ENCODE peak calls at places on chromosomes 4 and X, in eight cellular contexts. C is fibroblast of lung, Z is Panc1, Y is body of pancreas, Q is NB4, U is cardiac muscle cell, W is GM23338, K is epithelial cell of proximal tubule. B is an unnamed sample.

GRCh38 chr4:88308587-88308986 is 24.2 kb upstream of the PPM1K start:
- DNase-seq in C (no peak), Z (no peak), Y (no peak), Q (no peak), U (no peak), W (no peak), K (no peak), B (no peak)

GRCh38 chr4:95155759-95156451 is 392.9 kb downstream of the UNC5C start:
- DNase-seq in C (peak), Z (no peak), Y (no peak), Q (peak), U (peak), W (peak), K (no peak), B (peak)

GRCh38 chr4:142293536-142293935 is 552.6 kb downstream of the INPP4B start:
- DNase-seq in C (peak), Z (no peak), Y (no peak), Q (no peak), U (peak), W (no peak), K (no peak), B (no peak)

GRCh38 chr4:111268769-111269414 is 646.0 kb upstream of the PITX2 start:
- DNase-seq in C (peak), Z (no peak), Y (no peak), Q (no peak), U (peak), W (no peak), K (no peak), B (peak)

GRCh38 chrX:46198858-46199257 is 346.4 kb downstream of the ZNF674 start:
- DNase-seq in C (no peak), Z (no peak), Y (no peak), Q (no peak), U (no peak), W (no peak), K (no peak), B (no peak)

GRCh38 chr4:177855543-177856197 is 413.4 kb upstream of the AGA start:
- DNase-seq in C (no peak), Z (no peak), Y (no peak), Q (no peak), U (no peak), W (peak), K (no peak), B (no peak)

GRCh38 chr4:126583509-126583908 is 1049.2 kb upstream of the INTU start:
- DNase-seq in C (peak), Z (no peak), Y (no peak), Q (peak), U (peak), W (peak), K (no peak), B (peak)

GRCh38 chr4:71241467-71242401 is 97.1 kb upstream of the SLC4A4 start:
- DNase-seq in C (no peak), Z (no peak), Y (peak), Q (no peak), U (no peak), W (no peak), K (no peak), B (no peak)

GRCh38 chrX:101287402-101287801 is 3.7 kb downstream of the TAF7L start:
- DNase-seq in C (peak), Z (peak), Y (no peak), Q (peak), U (peak), W (peak), K (no peak), B (peak)

GRCh38 chr4:166816901-166817300 is 417.4 kb downstream of the SPOCK3 start:
- DNase-seq in C (peak), Z (peak), Y (no peak), Q (no peak), U (peak), W (no peak), K (no peak), B (no peak)

GRCh38 chr4:53640576-53641459 is 49.5 kb upstream of the LNX1 start:
- DNase-seq in C (no peak), Z (no peak), Y (peak), Q (no peak), U (peak), W (no peak), K (no peak), B (peak)

GRCh38 chr4:86307432-86307831 is 52.4 kb downstream of the MAPK10 start:
- DNase-seq in C (peak), Z (no peak), Y (no peak), Q (no peak), U (peak), W (no peak), K (no peak), B (no peak)

GRCh38 chr4:74365761-74366160 is 816 bp downstream of the EREG start:
- DNase-seq in C (peak), Z (no peak), Y (peak), Q (no peak), U (peak), W (peak), K (no peak), B (no peak)

GRCh38 chrX:152844256-152844655 is 13.4 kb downstream of the NSDHL start:
- DNase-seq in C (no peak), Z (no peak), Y (no peak), Q (no peak), U (no peak), W (no peak), K (no peak), B (no peak)

GRCh38 chrX:17697191-17697590 is 40.1 kb upstream of the SCML1 start:
- DNase-seq in C (no peak), Z (no peak), Y (no peak), Q (peak), U (peak), W (no peak), K (no peak), B (no peak)

GRCh38 chr4:186201535-186202230 is 10.3 kb downstream of the CYP4V2 start:
- DNase-seq in C (no peak), Z (peak), Y (peak), Q (peak), U (peak), W (peak), K (no peak), B (peak)

GRCh38 chrX:153728095-153728494 is 3.4 kb downstream of the ABCD1 start:
- DNase-seq in C (no peak), Z (no peak), Y (no peak), Q (no peak), U (no peak), W (peak), K (no peak), B (no peak)

DNA sequence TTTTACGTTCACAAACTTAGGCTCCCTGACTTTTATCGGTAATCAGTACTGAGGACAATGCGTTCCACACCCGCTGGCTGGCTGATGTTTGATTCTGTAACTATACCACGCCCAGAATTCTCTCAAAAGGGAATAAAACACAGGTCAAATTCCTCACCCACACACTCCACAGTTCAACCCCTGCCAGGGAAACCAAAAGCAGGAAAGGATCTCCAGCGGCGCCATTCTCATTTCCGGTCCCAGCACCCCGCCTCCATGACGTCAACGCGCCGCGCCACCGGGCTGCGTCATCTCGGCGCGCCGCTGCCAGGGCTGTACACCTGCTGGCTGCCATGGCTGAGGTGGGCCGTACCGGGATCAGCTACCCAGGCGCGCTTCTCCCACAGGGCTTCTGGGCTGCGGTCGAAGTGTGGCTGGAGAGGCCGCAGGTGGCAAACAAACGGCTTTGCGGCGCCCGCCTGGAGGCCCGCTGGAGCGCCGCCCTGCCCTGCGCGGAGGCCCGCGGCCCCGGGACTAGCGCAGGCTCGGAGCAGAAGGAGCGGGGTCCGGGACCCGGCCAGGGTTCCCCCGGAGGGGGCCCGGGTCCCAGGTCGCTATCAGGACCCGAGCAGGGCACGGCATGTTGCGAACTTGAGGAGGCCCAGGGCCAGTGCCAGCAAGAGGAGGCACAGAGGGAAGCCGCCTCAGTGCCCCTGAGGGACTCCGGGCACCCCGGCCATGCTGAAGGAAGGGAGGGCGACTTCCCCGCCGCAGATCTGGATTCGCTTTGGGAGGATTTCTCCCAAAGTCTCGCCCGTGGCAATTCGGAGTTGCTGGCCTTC is at the start of the genes ACOX3 and TRMT44:
- DNase-seq in C (peak), Z (no peak), Y (peak), Q (peak), U (peak), W (peak), K (peak), B (peak)
- TF ChIP-seq CTCF in C (no peak), Z (no peak), Y (peak), Q (no peak), U (no peak), W (no peak), K (no peak), B (no peak)

GRCh38 chrX:16587776-16588175 is 62.2 kb upstream of the S100G start:
- DNase-seq in C (peak), Z (no peak), Y (no peak), Q (no peak), U (no peak), W (no peak), K (no peak), B (no peak)
- H3K4me3 ChIP-seq in C (no peak), Z (no peak), Y (no peak), Q (no peak), U (no peak), W (no peak), K (no peak), B (no peak)

DNA sequence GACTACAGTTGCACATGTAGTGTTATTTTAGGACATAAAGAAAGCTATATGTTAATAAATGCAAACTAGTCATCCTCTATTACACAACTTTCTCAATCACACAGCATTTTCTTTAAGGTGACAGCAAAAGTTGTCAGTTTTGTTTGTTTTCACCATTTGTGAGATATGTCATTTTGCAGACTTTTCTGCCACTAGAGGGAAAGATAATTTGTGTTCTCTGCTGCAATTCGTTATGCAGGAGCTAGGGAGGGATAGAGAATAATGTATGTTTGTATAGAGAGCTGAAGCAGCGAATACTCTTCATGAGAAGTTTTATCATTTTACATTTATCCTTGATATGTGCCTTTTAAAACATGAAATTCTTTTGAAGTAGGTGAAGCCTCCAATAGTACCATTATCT is 670.6 kb upstream of the ATOH1 start:
- DNase-seq in C (no peak), Z (no peak), Y (no peak), Q (peak), U (no peak), W (peak), K (no peak), B (no peak)
- TF ChIP-seq CTCF in C (peak), Z (no peak), Y (no peak), Q (no peak), U (no peak), W (peak), K (peak), B (peak)

DNA sequence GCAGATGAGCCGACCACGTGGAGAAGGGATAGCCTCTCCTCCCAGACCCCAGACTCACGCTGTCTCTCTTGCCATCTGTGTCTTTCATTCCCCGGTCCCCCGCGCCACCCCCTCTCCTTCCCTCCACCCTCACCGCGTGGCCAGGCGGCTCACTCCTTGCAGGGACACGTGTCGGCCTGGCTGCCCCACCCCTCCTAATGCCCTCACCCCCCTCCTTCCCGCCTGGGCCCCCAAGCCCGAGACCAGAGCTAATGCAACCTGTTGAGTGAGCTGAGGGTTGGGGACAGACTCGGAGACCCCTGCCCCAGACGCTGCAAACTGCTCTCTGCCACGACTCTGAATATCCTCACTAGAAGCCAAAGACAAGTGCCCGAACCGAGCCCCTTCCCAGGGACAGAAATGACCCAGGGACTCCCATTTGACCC is 1.8 kb downstream of the SLC38A5 start:
- DNase-seq in C (no peak), Z (no peak), Y (peak), Q (peak), U (no peak), W (peak), K (no peak), B (peak)
- H3K4me3 ChIP-seq in C (peak), Z (no peak), Y (no peak), Q (peak), U (no peak), W (peak), K (peak), B (peak)

DNA sequence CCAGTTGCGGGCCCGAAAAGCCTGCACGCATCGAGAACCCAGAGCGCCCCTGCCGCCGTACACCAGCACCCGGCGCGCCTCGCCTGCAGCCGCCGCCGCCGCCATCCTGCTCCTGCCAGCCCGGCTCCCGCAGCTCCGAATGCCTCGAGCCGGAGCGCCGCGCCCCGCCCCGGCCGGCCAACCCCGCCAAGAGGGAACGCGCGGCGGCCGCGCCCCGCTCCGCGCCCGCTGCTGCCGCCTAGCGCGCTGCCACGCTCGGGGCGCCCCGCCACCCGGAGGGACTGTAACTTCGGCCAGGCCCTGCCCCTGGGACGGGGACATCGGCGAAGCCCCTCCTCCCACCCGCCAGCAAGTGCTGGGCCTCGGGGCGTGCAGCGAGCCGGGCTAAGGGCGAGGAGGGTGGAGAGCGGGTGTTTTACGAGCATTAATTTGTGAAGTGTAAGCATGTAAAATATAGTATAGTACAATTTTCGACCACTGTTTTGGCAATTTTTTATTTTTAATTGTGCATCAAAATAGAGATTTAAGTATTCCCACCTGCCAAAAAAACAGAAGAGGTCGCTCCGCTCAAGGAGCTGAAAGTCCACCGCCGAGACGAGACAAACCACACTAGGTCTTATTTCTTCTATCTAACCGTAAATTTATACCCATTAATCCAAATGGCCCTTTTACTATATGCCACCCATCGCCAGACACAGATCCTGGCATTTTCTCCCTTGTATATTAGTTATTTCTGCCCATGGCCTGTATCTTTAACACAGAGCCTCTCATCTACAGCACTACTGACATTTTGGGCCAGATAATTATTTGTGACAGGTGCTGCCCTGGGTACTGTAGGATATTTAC is at the start of gene QDPR:
- DNase-seq in C (peak), Z (peak), Y (peak), Q (peak), U (peak), W (peak), K (no peak), B (peak)
- TF ChIP-seq CTCF in C (peak), Z (peak), Y (peak), Q (no peak), U (peak), W (peak), K (peak), B (peak)

GRCh38 chr4:119142837-119143236 is 7.2 kb downstream of the MYOZ2 start:
- DNase-seq in C (no peak), Z (no peak), Y (no peak), Q (no peak), U (no peak), W (no peak), K (no peak), B (no peak)

GRCh38 chr4:119136541-119136940 is 909 bp downstream of the MYOZ2 start:
- DNase-seq in C (no peak), Z (no peak), Y (no peak), Q (no peak), U (peak), W (peak), K (no peak), B (no peak)

GRCh38 chr4:119138046-119138445 is 2.4 kb downstream of the MYOZ2 start:
- DNase-seq in C (peak), Z (no peak), Y (no peak), Q (no peak), U (peak), W (peak), K (no peak), B (no peak)

GRCh38 chr4:119139822-119140252 is 4.2 kb downstream of the MYOZ2 start:
- DNase-seq in C (no peak), Z (no peak), Y (no peak), Q (peak), U (no peak), W (no peak), K (no peak), B (peak)

DNA sequence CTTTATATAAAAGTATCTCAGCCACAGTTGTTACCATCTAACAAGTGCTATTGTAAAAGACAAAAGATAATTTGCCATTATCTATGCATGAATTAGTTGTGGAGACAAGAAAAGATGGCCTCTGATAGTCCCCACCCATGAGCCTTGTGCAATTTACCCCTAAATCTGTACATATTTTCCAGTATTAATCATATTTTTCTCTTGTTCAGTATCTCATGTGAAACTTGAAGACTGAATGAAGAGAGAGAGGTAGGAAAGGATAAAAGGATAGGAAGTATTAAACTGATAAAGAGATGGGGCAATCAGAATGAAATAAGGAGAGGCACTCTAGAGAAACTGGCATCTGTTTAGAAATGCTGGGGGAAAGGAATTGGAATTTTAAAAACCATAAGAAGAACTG is 3.7 kb downstream of the MYOZ2 start:
- DNase-seq in C (peak), Z (no peak), Y (no peak), Q (no peak), U (peak), W (no peak), K (no peak), B (no peak)
- H3K4me3 ChIP-seq in C (no peak), Z (no peak), Y (no peak), Q (no peak), U (no peak), W (no peak), K (no peak), B (no peak)

DNA sequence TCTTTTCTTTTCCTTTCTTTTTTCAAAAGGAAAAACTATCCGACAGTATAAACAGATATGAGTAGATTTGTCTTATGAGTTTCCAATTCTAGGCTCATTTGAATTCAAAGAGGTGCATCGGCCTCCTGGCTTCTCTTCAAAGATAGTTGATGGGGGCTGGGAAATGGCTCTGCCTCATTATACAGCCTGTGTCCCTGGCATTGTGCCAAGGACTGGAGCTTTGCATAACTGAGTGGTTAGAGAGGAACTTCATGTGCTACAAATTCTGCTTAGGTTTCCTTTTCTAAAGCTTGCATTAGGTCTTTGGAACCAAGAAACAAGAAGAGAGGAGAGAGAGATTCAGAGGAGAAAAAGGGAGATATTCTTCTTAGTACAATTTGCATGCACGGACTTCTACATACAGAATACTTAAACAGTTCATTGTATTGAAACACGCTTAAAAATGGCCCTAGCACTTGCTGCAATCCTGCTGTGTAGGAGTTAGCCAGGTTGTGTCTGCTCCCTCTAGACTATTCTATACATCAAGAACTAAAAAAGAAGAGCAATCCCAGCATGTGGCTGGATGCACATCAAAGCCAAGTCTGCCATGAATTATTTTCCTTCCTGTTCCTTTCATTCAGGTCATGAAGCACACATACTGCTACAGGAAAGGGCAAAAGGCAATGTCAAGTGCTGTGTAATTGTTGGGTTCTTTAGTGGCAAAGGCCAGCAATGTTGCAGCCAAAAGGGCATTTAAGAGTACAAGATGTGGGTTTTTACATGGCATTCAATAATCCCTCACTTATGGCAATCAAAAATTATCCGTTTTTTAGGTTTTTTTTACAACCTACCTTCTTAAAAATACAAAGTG is 70.9 kb downstream of the INTS12 start:
- DNase-seq in C (peak), Z (no peak), Y (peak), Q (peak), U (peak), W (no peak), K (no peak), B (peak)
- TF ChIP-seq CTCF in C (no peak), Z (no peak), Y (no peak), Q (no peak), U (no peak), W (no peak), K (no peak), B (no peak)

DNA sequence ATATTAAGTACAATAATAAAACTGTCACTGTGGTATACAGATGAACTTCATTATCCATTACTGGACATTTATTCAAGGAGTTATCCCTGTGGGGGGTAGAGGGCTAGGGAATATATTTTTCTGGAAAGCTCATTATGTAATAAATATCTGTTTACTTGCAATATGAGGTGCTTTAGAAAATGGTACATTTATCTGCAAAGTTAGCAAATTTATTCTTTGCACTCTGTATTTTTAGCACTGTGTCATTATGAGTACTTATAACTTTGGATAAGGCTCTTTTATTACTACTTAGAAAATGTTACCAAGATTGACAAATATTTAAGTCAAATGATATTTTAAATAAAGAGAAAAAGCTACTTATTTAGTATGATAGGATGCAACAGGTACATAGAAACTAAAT is 37.8 kb downstream of the ANKRD17 start:
- DNase-seq in C (no peak), Z (no peak), Y (no peak), Q (no peak), U (no peak), W (no peak), K (no peak), B (no peak)
- H3K4me3 ChIP-seq in C (no peak), Z (no peak), Y (no peak), Q (peak), U (no peak), W (no peak), K (no peak), B (no peak)

B was measured in GM12865.